ENCODE peak calls at places on chromosomes 5 and 9, in four cellular contexts. B is right lobe of liver, V is esophagus squamous epithelium, J is heart right ventricle. W is an unnamed sample. For H3K4me1, the result is how much of the 10 kb centered on the place peaks cover.

GRCh38 chr5:77851229-77852067 is 75.3 kb upstream of the TBCA start:
- DNase-seq in B (peak), V (no peak), J (peak), W (no peak)

GRCh38 chr9:107215381-107215780 is 67.7 kb upstream of the RAD23B start:
- DNase-seq in B (no peak), V (no peak), J (no peak), W (no peak)

GRCh38 chr5:134553816-134554215 is 28.3 kb downstream of the JADE2 start:
- DNase-seq in B (no peak), V (no peak), J (no peak), W (no peak)

GRCh38 chr9:90290716-90291485 is 351.7 kb downstream of the DIRAS2 start:
- DNase-seq in B (no peak), V (no peak), J (no peak), W (peak)

GRCh38 chr5:27733242-27733641 is 694.9 kb upstream of the CDH9 start:
- DNase-seq in B (no peak), V (no peak), J (no peak), W (no peak)

GRCh38 chr5:121199238-121199999 is 652.3 kb upstream of the FTMT start:
- DNase-seq in B (no peak), V (no peak), J (no peak), W (no peak)

GRCh38 chr5:180783340-180784052 is 19.1 kb downstream of the MGAT1 start:
- DNase-seq in B (no peak), V (no peak), J (no peak), W (no peak)

GRCh38 chr9:127506814-127507750 is 55.8 kb downstream of the LRSAM1 start:
- DNase-seq in B (no peak), V (no peak), J (no peak), W (no peak)

GRCh38 chr9:20838218-20838617 is 154.2 kb downstream of the FOCAD start:
- DNase-seq in B (no peak), V (no peak), J (no peak), W (peak)

GRCh38 chr9:79384506-79384905 is 187.3 kb upstream of the TLE4 start:
- DNase-seq in B (no peak), V (no peak), J (no peak), W (peak)

GRCh38 chr5:135245521-135246499 is 153.2 kb downstream of the MACROH2A1 start:
- DNase-seq in B (no peak), V (no peak), J (no peak), W (peak)

GRCh38 chr5:1363581-1363980 is 18.7 kb upstream of the CLPTM1L start:
- DNase-seq in B (no peak), V (no peak), J (no peak), W (no peak)

GRCh38 chr5:11047051-11047450 is 286.0 kb upstream of the DAP start:
- DNase-seq in B (no peak), V (no peak), J (no peak), W (no peak)

GRCh38 chr5:100464418-100464817 is 70.8 kb upstream of the FAM174A start:
- DNase-seq in B (no peak), V (no peak), J (no peak), W (peak)

GRCh38 chr5:1062761-1063568 is 48.9 kb downstream of the SLC12A7 start:
- DNase-seq in B (peak), V (no peak), J (peak), W (no peak)

GRCh38 chr5:107853031-107853430 is 182.3 kb upstream of the EFNA5 start:
- DNase-seq in B (no peak), V (no peak), J (no peak), W (no peak)

GRCh38 chr9:87498816-87499454 is 1.3 kb downstream of the DAPK1 start:
- DNase-seq in B (peak), V (no peak), J (no peak), W (no peak)

GRCh38 chr9:93814561-93814960 is 140.6 kb downstream of the BARX1 start:
- DNase-seq in B (no peak), V (no peak), J (no peak), W (no peak)
- TF ChIP-seq CTCF in B (no peak), V (no peak), J (no peak), W (peak)

GRCh38 chr9:110926828-110927227 is 111.4 kb downstream of the LPAR1 start:
- DNase-seq in B (no peak), V (no peak), J (no peak), W (no peak)
- H3K27ac ChIP-seq in B (no peak), V (no peak), J (no peak), W (no peak)

DNA sequence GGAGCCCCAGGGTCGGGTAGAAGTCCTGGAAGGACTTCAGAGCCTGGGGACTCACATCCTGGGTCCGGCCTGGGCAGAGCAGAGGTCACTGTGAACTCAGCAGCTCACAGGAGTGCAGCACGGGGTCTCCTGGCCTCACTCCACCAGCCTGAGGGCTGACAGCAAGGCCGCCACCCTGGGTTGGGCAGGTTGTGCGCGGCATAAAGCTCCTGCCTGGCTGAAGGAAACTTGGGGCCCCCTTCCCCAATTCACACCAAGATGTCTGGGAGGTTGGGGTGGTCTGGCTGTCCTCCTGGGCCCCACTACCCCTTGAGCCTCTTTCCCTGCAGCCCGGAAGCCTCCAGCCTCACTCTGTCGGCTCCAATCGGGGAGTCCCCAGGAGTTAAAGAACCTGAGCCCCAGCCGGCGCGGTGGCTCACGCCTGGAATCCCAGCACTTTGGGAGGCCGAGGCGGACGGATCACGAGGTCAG is 2.1 kb downstream of the LCN15 start:
- DNase-seq in B (no peak), V (no peak), J (no peak), W (no peak)
- H3K4me1 ChIP-seq in B (under half), V (under half), J (under half), W (under half)

GRCh38 chr5:98844865-98845264 is 71.4 kb downstream of the RGMB start:
- DNase-seq in B (no peak), V (no peak), J (no peak), W (no peak)

GRCh38 chr5:98836175-98836574 is 62.7 kb downstream of the RGMB start:
- DNase-seq in B (no peak), V (no peak), J (no peak), W (no peak)

GRCh38 chr5:98840946-98841345 is 67.5 kb downstream of the RGMB start:
- DNase-seq in B (no peak), V (no peak), J (no peak), W (no peak)

GRCh38 chr5:98843481-98843880 is 70.0 kb downstream of the RGMB start:
- DNase-seq in B (no peak), V (no peak), J (no peak), W (no peak)

DNA sequence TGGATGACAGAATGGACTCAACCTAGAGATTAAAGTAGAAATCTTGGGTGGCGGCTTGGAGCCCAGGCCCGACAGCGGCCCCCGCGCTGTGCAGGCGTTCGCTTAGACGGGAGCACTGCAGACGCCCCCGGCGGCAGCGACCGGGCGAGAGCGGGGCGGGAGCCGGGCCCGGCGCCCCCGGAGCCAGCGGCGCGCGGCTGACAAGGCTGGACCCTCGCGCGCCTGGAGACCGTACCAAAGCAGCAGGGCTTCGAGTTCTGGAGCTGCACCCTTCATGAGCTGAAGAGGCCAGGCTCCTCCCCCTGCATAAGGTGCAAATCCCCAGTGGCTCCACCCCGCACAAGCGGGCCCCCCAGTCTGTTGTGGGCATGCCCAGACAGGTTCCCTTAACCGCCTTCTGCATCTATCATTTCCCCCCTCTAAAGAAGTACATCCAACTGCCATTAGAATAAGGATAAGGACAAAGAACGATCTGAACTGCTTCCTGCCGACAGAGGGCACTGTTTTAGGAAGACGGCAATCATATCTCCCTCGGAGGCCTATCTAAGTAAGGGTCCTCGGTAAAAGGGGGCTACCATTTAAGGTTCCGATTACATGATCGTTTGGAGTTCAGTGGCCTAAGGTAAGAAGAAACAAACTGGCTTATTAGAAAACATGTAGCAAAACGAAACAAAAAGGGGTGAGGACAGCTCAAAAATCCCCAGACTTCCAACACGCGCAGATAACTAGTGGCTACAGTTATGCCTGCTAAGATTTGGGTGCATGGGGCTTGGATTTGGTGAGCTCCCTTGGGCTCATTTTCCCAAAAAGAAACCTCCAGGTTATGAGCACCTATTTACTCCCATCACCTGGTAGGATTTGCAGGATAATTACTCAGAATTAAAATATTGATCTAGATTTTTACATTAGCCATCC is 66.3 kb downstream of the RGMB start:
- DNase-seq in B (no peak), V (no peak), J (no peak), W (no peak)
- TF ChIP-seq CTCF in B (peak), V (no peak), J (peak), W (peak)

GRCh38 chr5:148808864-148809642 is 17.4 kb upstream of the ADRB2 start:
- DNase-seq in B (no peak), V (no peak), J (no peak), W (no peak)
- H3K27ac ChIP-seq in B (no peak), V (peak), J (no peak), W (no peak)

GRCh38 chr5:158875272-158875679 is 224.4 kb downstream of the EBF1 start:
- DNase-seq in B (no peak), V (no peak), J (no peak), W (no peak)

GRCh38 chr5:158874343-158874742 is 225.4 kb downstream of the EBF1 start:
- DNase-seq in B (no peak), V (no peak), J (no peak), W (no peak)

GRCh38 chr5:158873115-158873514 is 226.6 kb downstream of the EBF1 start:
- DNase-seq in B (no peak), V (no peak), J (no peak), W (no peak)

GRCh38 chr5:158876263-158876942 is 223.3 kb downstream of the EBF1 start:
- DNase-seq in B (no peak), V (no peak), J (no peak), W (no peak)

DNA sequence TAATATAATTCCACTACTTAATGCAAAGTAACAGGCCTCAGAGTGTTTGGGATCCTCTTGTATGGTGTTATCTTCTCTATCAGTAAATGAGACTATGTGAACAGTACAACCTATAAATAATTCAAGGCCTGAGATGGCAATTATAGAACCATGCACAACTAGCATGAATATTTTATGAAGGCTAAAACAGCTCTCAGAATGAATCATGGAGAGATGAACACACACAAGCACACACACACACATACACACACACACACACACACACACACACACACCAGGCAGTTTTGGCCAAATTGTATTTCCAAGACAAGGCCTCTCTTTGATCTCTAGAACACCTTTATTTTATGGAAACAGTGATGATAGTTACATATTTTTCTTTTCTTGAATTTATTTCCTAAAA is 224.9 kb downstream of the EBF1 start:
- DNase-seq in B (no peak), V (no peak), J (no peak), W (no peak)
- H3K4me1 ChIP-seq in B (under half), V (under half), J (under half), W (under half)